ENCODE peak calls at places on chromosomes 6 and 20, in four cellular contexts. J is lower lobe of right lung, S is tibial artery, U is endothelial cell of umbilical vein. D is an unnamed sample.

GRCh38 chr6:100202417-100203194 is 208.6 kb upstream of the MCHR2 start:
- DNase-seq in J (no peak), S (peak; percentile 24), U (peak; percentile 11), D (no peak)

GRCh38 chr6:130672153-130672552 is 155.1 kb upstream of the SMLR1 start:
- DNase-seq in J (no peak), S (no peak), U (no peak), D (no peak)

GRCh38 chr6:3482869-3483268 is 26.0 kb upstream of the SLC22A23 start:
- DNase-seq in J (no peak), S (no peak), U (no peak), D (no peak)

GRCh38 chr6:90424580-90424979 is 127.9 kb upstream of the BACH2 start:
- DNase-seq in J (no peak), S (no peak), U (no peak), D (no peak)

GRCh38 chr20:4029505-4030467 is 14.4 kb upstream of the RNF24 start:
- DNase-seq in J (no peak), S (no peak), U (no peak), D (no peak)

GRCh38 chr6:79170915-79171314 is 63.6 kb downstream of the HMGN3 start:
- DNase-seq in J (no peak), S (no peak), U (peak; percentile 56), D (no peak)

GRCh38 chr6:130587778-130588520 is 222.1 kb downstream of the TMEM200A start:
- DNase-seq in J (no peak), S (no peak), U (no peak), D (no peak)

GRCh38 chr6:153024401-153025017 is 22.0 kb upstream of the MTRF1L start:
- DNase-seq in J (no peak), S (no peak), U (peak; percentile 77), D (no peak)

GRCh38 chr20:12153616-12154015 is 235.9 kb downstream of the BTBD3 start:
- DNase-seq in J (no peak), S (no peak), U (no peak), D (no peak)

GRCh38 chr20:63782051-63782471 is 42.5 kb downstream of the SLC2A4RG start:
- DNase-seq in J (no peak), S (no peak), U (no peak), D (no peak)

GRCh38 chr20:62305765-62306431 is 3.1 kb downstream of the ADRM1 start:
- DNase-seq in J (no peak), S (no peak), U (no peak), D (no peak)

GRCh38 chr6:37182736-37183590 is 13.0 kb downstream of the PIM1 start:
- DNase-seq in J (peak; percentile 73), S (peak; percentile 46), U (no peak), D (no peak)

GRCh38 chr6:3137057-3137777 is 18.7 kb downstream of the BPHL start:
- DNase-seq in J (no peak), S (no peak), U (no peak), D (no peak)

GRCh38 chr6:75794351-75794846 is 45.4 kb downstream of the MYO6 start:
- DNase-seq in J (no peak), S (no peak), U (no peak), D (no peak)

GRCh38 chr6:150744522-150745260 is 120.8 kb upstream of the MTHFD1L start:
- DNase-seq in J (no peak), S (no peak), U (no peak), D (no peak)

GRCh38 chr6:100617633-100618348 is 153.1 kb upstream of the SIM1 start:
- DNase-seq in J (no peak), S (no peak), U (no peak), D (no peak)

GRCh38 chr20:32040142-32040953 is 11.7 kb upstream of the HCK start:
- DNase-seq in J (peak; percentile 86), S (peak; percentile 61), U (no peak), D (peak; percentile 60)

GRCh38 chr6:71346034-71346680 is 57.5 kb downstream of the OGFRL1 start:
- DNase-seq in J (no peak), S (no peak), U (no peak), D (no peak)

GRCh38 chr6:90494067-90494773 is 92.7 kb downstream of the MAP3K7 start:
- DNase-seq in J (no peak), S (no peak), U (no peak), D (no peak)

GRCh38 chr6:37920667-37921066 is 101.1 kb downstream of the ZFAND3 start:
- DNase-seq in J (no peak), S (no peak), U (no peak), D (no peak)

GRCh38 chr20:41862023-41862422 is 243.8 kb upstream of the CHD6 start:
- DNase-seq in J (no peak), S (no peak), U (no peak), D (no peak)

GRCh38 chr6:18211338-18211737 is 53.0 kb downstream of the DEK start:
- DNase-seq in J (no peak), S (no peak), U (no peak), D (no peak)

GRCh38 chr6:146290589-146290901 is 253.1 kb upstream of the RAB32 start:
- DNase-seq in J (no peak), S (no peak), U (no peak), D (no peak)

GRCh38 chr20:64051532-64052325 is 2.3 kb upstream of the SOX18 start:
- DNase-seq in J (peak; percentile 73), S (peak; percentile 63), U (peak; percentile 31), D (peak; percentile 50)

GRCh38 chr20:1312904-1313235 is 16.1 kb downstream of the SDCBP2 start:
- DNase-seq in J (no peak), S (no peak), U (no peak), D (no peak)

GRCh38 chr20:1315804-1316203 is 13.1 kb downstream of the SDCBP2 start:
- DNase-seq in J (no peak), S (no peak), U (no peak), D (no peak)

GRCh38 chr20:1310506-1311190 is 18.3 kb downstream of the SDCBP2 start:
- DNase-seq in J (no peak), S (no peak), U (no peak), D (no peak)

GRCh38 chr20:1312308-1312707 is 16.6 kb downstream of the SDCBP2 start:
- DNase-seq in J (no peak), S (no peak), U (no peak), D (no peak)

GRCh38 chr20:1313236-1313964 is 15.5 kb downstream of the SDCBP2 start:
- DNase-seq in J (peak; percentile 78), S (peak; percentile 61), U (peak; percentile 78), D (peak; percentile 76)
- H3K4me3 ChIP-seq in J (no peak overlapping the region), S (no peak overlapping the region), U (no peak overlapping the region), D (no peak overlapping the region)

GRCh38 chr6:63140682-63141318 is 70.5 kb upstream of the FKBP1C start:
- DNase-seq in J (peak; percentile 57), S (no peak), U (no peak), D (no peak)
- TF ChIP-seq CTCF in J (no peak), S (no peak), U (no peak), D (no peak)

DNA sequence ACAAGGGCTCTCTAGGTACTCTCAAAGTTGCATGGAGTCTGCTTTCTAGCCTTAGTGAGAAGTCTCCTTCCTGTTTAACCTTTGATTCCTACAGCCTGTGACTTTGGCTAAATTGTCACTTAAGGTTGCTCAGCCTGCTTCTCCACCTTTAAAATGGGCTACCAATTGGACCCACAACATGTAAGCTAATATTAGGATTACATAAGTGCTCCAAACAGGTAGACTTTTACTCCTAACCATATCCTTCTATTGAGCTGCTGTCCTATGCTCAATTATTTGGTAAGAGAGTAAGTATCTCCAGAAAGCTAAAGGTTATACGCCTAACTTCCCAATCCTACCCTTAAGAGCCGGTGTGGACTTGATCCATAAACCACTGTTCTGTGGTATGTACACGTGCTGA is 2.9 kb downstream of the PCNA start:
- DNase-seq in J (no peak), S (no peak), U (no peak), D (no peak)
- H3K4me3 ChIP-seq in J (no peak overlapping the region), S (no peak overlapping the region), U (no peak overlapping the region), D (no peak overlapping the region)

GRCh38 chr20:53381568-53382262 is 211.9 kb downstream of the ZNF217 start:
- DNase-seq in J (no peak), S (no peak), U (no peak), D (no peak)
- TF ChIP-seq CTCF in J (no peak), S (no peak), U (no peak), D (no peak)

GRCh38 chr6:111258615-111259088 is 171.3 kb downstream of the SLC16A10 start:
- DNase-seq in J (no peak), S (no peak), U (no peak), D (no peak)
- H3K4me3 ChIP-seq in J (peak overlapping the region; percentile 89), S (peak overlapping the region; percentile 62), U (no peak overlapping the region), D (peak overlapping the region; percentile 90)

GRCh38 chr6:111979633-111980032 is 74.3 kb upstream of the CCN6 start:
- DNase-seq in J (no peak), S (no peak), U (no peak), D (no peak)

GRCh38 chr6:111980979-111981378 is 72.9 kb upstream of the CCN6 start:
- DNase-seq in J (no peak), S (peak; percentile 37), U (no peak), D (no peak)

GRCh38 chr6:111981441-111981840 is 72.5 kb upstream of the CCN6 start:
- DNase-seq in J (no peak), S (no peak), U (no peak), D (no peak)

GRCh38 chr6:111978826-111979225 is 75.1 kb upstream of the CCN6 start:
- DNase-seq in J (no peak), S (no peak), U (no peak), D (no peak)

GRCh38 chr6:111980168-111980567 is 73.7 kb upstream of the CCN6 start:
- DNase-seq in J (no peak), S (no peak), U (no peak), D (no peak)
- TF ChIP-seq CTCF in J (no peak), S (no peak), U (no peak), D (no peak)